ENCODE peak calls at places on chromosomes 11 and 22, in nine cellular contexts. One of them, this sample, is unnamed.

GRCh38 chr22:42283288-42284229 is 13.1 kb upstream of the TCF20 start:
- DNase-seq in Peyer's patch: no peak
- DNase-seq in HCT116: no peak
- DNase-seq in spleen: peak; percentile 70
- DNase-seq in H1: peak; percentile 71
- DNase-seq in right lobe of liver: peak; percentile 21
- DNase-seq in sigmoid colon: no peak
- DNase-seq in transverse colon: no peak
- DNase-seq in ovary: peak; percentile 36
- DNase-seq in this sample: no peak

GRCh38 chr11:13831707-13832106 is 130.8 kb upstream of the SPON1 start:
- DNase-seq in ovary: no peak
- DNase-seq in right lobe of liver: no peak
- DNase-seq in transverse colon: no peak
- DNase-seq in H1: no peak
- DNase-seq in HCT116: no peak
- DNase-seq in sigmoid colon: no peak
- DNase-seq in spleen: no peak
- DNase-seq in Peyer's patch: no peak
- DNase-seq in this sample: no peak

GRCh38 chr22:25627271-25627848 is 62.9 kb downstream of the GRK3 start:
- DNase-seq in sigmoid colon: no peak
- DNase-seq in transverse colon: no peak
- DNase-seq in spleen: no peak
- DNase-seq in H1: no peak
- DNase-seq in ovary: no peak
- DNase-seq in right lobe of liver: no peak
- DNase-seq in Peyer's patch: no peak
- DNase-seq in HCT116: no peak
- DNase-seq in this sample: no peak

GRCh38 chr11:79077684-79078379 is 363.0 kb downstream of the TENM4 start:
- DNase-seq in ovary: no peak
- DNase-seq in Peyer's patch: no peak
- DNase-seq in spleen: no peak
- DNase-seq in transverse colon: no peak
- DNase-seq in right lobe of liver: no peak
- DNase-seq in H1: no peak
- DNase-seq in HCT116: no peak
- DNase-seq in sigmoid colon: no peak
- DNase-seq in this sample: no peak

GRCh38 chr11:116890193-116890592 is 52.8 kb upstream of the APOA1 start:
- DNase-seq in H1: no peak
- DNase-seq in ovary: no peak
- DNase-seq in spleen: no peak
- DNase-seq in right lobe of liver: no peak
- DNase-seq in transverse colon: no peak
- DNase-seq in HCT116: no peak
- DNase-seq in Peyer's patch: no peak
- DNase-seq in sigmoid colon: no peak
- DNase-seq in this sample: no peak

GRCh38 chr11:130118636-130119387 is 40.8 kb upstream of the ST14 start:
- DNase-seq in Peyer's patch: peak; percentile 43
- DNase-seq in spleen: no peak
- DNase-seq in H1: no peak
- DNase-seq in sigmoid colon: no peak
- DNase-seq in right lobe of liver: no peak
- DNase-seq in ovary: no peak
- DNase-seq in HCT116: no peak
- DNase-seq in transverse colon: no peak
- DNase-seq in this sample: no peak

GRCh38 chr11:45930031-45930794 is 7.8 kb downstream of the LARGE2 start:
- DNase-seq in HCT116: no peak
- DNase-seq in transverse colon: peak; percentile 78
- DNase-seq in Peyer's patch: peak; percentile 91
- DNase-seq in H1: no peak
- DNase-seq in right lobe of liver: no peak
- DNase-seq in ovary: peak; percentile 35
- DNase-seq in spleen: peak; percentile 95
- DNase-seq in sigmoid colon: peak; percentile 63
- DNase-seq in this sample: peak; percentile 83

GRCh38 chr22:45608763-45609180 is 62.9 kb upstream of the ATXN10 start:
- DNase-seq in HCT116: peak; percentile 48
- DNase-seq in right lobe of liver: no peak
- DNase-seq in spleen: no peak
- DNase-seq in transverse colon: no peak
- DNase-seq in sigmoid colon: no peak
- DNase-seq in ovary: no peak
- DNase-seq in Peyer's patch: no peak
- DNase-seq in H1: no peak
- DNase-seq in this sample: no peak

GRCh38 chr11:44621140-44621681 is 55.7 kb downstream of the CD82 start:
- DNase-seq in transverse colon: peak; percentile 77
- DNase-seq in Peyer's patch: peak; percentile 55
- DNase-seq in HCT116: peak; percentile 41
- DNase-seq in H1: peak; percentile 98
- DNase-seq in ovary: peak; percentile 80
- DNase-seq in sigmoid colon: peak; percentile 83
- DNase-seq in right lobe of liver: peak; percentile 80
- DNase-seq in spleen: peak; percentile 91
- DNase-seq in this sample: peak; percentile 86

GRCh38 chr22:28920757-28921584 is 37.6 kb downstream of the ZNRF3 start:
- DNase-seq in HCT116: no peak
- DNase-seq in sigmoid colon: no peak
- DNase-seq in right lobe of liver: no peak
- DNase-seq in Peyer's patch: no peak
- DNase-seq in ovary: no peak
- DNase-seq in spleen: no peak
- DNase-seq in H1: no peak
- DNase-seq in transverse colon: no peak
- DNase-seq in this sample: no peak

GRCh38 chr22:28922540-28923244 is 39.3 kb downstream of the ZNRF3 start:
- DNase-seq in ovary: no peak
- DNase-seq in transverse colon: no peak
- DNase-seq in spleen: no peak
- DNase-seq in HCT116: no peak
- DNase-seq in H1: no peak
- DNase-seq in right lobe of liver: no peak
- DNase-seq in Peyer's patch: no peak
- DNase-seq in sigmoid colon: no peak
- DNase-seq in this sample: no peak

GRCh38 chr22:28921585-28921879 is 38.2 kb downstream of the ZNRF3 start:
- DNase-seq in ovary: no peak
- DNase-seq in Peyer's patch: no peak
- DNase-seq in spleen: no peak
- DNase-seq in sigmoid colon: no peak
- DNase-seq in right lobe of liver: no peak
- DNase-seq in H1: no peak
- DNase-seq in transverse colon: no peak
- DNase-seq in HCT116: no peak
- DNase-seq in this sample: no peak

GRCh38 chr22:28925916-28926315 is 42.5 kb downstream of the ZNRF3 start:
- DNase-seq in right lobe of liver: no peak
- DNase-seq in HCT116: no peak
- DNase-seq in Peyer's patch: no peak
- DNase-seq in H1: no peak
- DNase-seq in ovary: no peak
- DNase-seq in transverse colon: no peak
- DNase-seq in sigmoid colon: no peak
- DNase-seq in spleen: no peak
- DNase-seq in this sample: no peak

GRCh38 chr22:28923826-28924732 is 40.7 kb downstream of the ZNRF3 start:
- DNase-seq in spleen: no peak
- DNase-seq in ovary: peak; percentile 61
- DNase-seq in Peyer's patch: no peak
- DNase-seq in HCT116: peak; percentile 55
- DNase-seq in sigmoid colon: no peak
- DNase-seq in transverse colon: peak; percentile 38
- DNase-seq in H1: no peak
- DNase-seq in right lobe of liver: peak; percentile 82
- DNase-seq in this sample: no peak
- H3K27ac ChIP-seq in spleen: no peak overlapping the region
- H3K27ac ChIP-seq in ovary: peak overlapping the region; percentile 40
- H3K27ac ChIP-seq in Peyer's patch: no peak overlapping the region
- H3K27ac ChIP-seq in HCT116: peak overlapping the region; percentile 60
- H3K27ac ChIP-seq in sigmoid colon: no peak overlapping the region
- H3K27ac ChIP-seq in transverse colon: no peak overlapping the region
- H3K27ac ChIP-seq in H1: no peak overlapping the region
- H3K27ac ChIP-seq in right lobe of liver: peak overlapping the region; percentile 85
- H3K27ac ChIP-seq in this sample: peak overlapping the region; percentile 24

GRCh38 chr11:110092577-110093406 is at the start of gene ZC3H12C:
- DNase-seq in HCT116: peak; percentile 77
- DNase-seq in right lobe of liver: peak; percentile 87
- DNase-seq in spleen: peak; percentile 87
- DNase-seq in H1: peak; percentile 81
- DNase-seq in sigmoid colon: peak; percentile 95
- DNase-seq in Peyer's patch: peak; percentile 28
- DNase-seq in ovary: peak; percentile 85
- DNase-seq in transverse colon: peak; percentile 89
- DNase-seq in this sample: no peak
- TF ChIP-seq POLR2A in HCT116: no peak
- TF ChIP-seq POLR2A in right lobe of liver: peak; percentile 62
- TF ChIP-seq POLR2A in spleen: no peak
- TF ChIP-seq POLR2A in H1: peak; percentile 15
- TF ChIP-seq POLR2A in sigmoid colon: no peak
- TF ChIP-seq POLR2A in Peyer's patch: peak; percentile 58
- TF ChIP-seq POLR2A in ovary: peak; percentile 72
- TF ChIP-seq POLR2A in transverse colon: peak; percentile 68
- TF ChIP-seq POLR2A in this sample: peak; percentile 77

GRCh38 chr11:72671144-72672099 is 2.8 kb downstream of the PDE2A start:
- DNase-seq in transverse colon: no peak
- DNase-seq in ovary: no peak
- DNase-seq in spleen: no peak
- DNase-seq in sigmoid colon: no peak
- DNase-seq in right lobe of liver: no peak
- DNase-seq in HCT116: no peak
- DNase-seq in Peyer's patch: no peak
- DNase-seq in H1: no peak
- DNase-seq in this sample: no peak

GRCh38 chr11:72675221-72675620 is 999 bp upstream of the PDE2A start:
- DNase-seq in ovary: no peak
- DNase-seq in H1: no peak
- DNase-seq in Peyer's patch: no peak
- DNase-seq in sigmoid colon: no peak
- DNase-seq in transverse colon: no peak
- DNase-seq in HCT116: no peak
- DNase-seq in right lobe of liver: no peak
- DNase-seq in spleen: no peak
- DNase-seq in this sample: no peak

GRCh38 chr11:72672839-72673238 is 1.4 kb downstream of the PDE2A start:
- DNase-seq in transverse colon: no peak
- DNase-seq in right lobe of liver: no peak
- DNase-seq in sigmoid colon: no peak
- DNase-seq in spleen: no peak
- DNase-seq in H1: no peak
- DNase-seq in ovary: no peak
- DNase-seq in HCT116: no peak
- DNase-seq in Peyer's patch: no peak
- DNase-seq in this sample: no peak

GRCh38 chr11:72673943-72674828 is at the start of gene PDE2A:
- DNase-seq in H1: peak; percentile 67
- DNase-seq in transverse colon: no peak
- DNase-seq in HCT116: no peak
- DNase-seq in spleen: no peak
- DNase-seq in right lobe of liver: no peak
- DNase-seq in Peyer's patch: no peak
- DNase-seq in sigmoid colon: no peak
- DNase-seq in ovary: no peak
- DNase-seq in this sample: no peak

DNA sequence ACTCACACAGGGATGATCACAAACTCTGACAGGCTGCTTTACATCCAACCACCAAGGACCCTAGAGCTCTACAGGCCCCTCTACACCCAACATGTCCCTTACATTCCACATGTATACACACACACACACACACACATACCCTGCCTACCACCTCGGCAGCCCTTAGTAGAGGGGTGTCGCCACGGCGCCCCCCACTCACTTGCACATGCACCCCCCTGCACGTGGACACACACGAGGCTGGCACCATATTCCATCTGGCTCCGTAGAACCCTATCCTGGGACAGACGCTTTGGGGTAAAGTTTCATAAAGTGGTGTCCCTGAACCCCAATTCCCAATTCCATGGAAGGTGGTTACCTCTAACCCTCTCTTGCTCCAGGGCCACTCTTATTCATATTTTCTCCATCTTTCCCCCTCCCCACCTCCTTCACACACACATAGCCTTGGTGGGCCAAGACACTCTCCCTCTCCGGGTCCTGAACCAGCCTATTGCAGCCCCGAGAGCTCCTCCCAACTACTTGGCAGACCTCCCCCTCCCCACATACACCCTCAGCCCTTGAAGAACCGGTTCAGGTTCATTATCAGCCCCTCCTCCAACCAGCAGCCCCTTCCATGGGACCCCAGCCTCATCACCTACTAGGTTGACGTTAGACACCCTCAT is 809 bp downstream of the PDE2A start:
- DNase-seq in H1: peak; percentile 62
- DNase-seq in right lobe of liver: no peak
- DNase-seq in Peyer's patch: no peak
- DNase-seq in sigmoid colon: no peak
- DNase-seq in spleen: no peak
- DNase-seq in ovary: no peak
- DNase-seq in HCT116: no peak
- DNase-seq in transverse colon: no peak
- DNase-seq in this sample: no peak
- H3K4me3 ChIP-seq in H1: peak overlapping the region; percentile 53
- H3K4me3 ChIP-seq in right lobe of liver: no peak overlapping the region
- H3K4me3 ChIP-seq in Peyer's patch: no peak overlapping the region
- H3K4me3 ChIP-seq in sigmoid colon: no peak overlapping the region
- H3K4me3 ChIP-seq in spleen: no peak overlapping the region
- H3K4me3 ChIP-seq in ovary: no peak overlapping the region
- H3K4me3 ChIP-seq in HCT116: no peak overlapping the region
- H3K4me3 ChIP-seq in transverse colon: no peak overlapping the region
- H3K4me3 ChIP-seq in this sample: no peak overlapping the region

DNA sequence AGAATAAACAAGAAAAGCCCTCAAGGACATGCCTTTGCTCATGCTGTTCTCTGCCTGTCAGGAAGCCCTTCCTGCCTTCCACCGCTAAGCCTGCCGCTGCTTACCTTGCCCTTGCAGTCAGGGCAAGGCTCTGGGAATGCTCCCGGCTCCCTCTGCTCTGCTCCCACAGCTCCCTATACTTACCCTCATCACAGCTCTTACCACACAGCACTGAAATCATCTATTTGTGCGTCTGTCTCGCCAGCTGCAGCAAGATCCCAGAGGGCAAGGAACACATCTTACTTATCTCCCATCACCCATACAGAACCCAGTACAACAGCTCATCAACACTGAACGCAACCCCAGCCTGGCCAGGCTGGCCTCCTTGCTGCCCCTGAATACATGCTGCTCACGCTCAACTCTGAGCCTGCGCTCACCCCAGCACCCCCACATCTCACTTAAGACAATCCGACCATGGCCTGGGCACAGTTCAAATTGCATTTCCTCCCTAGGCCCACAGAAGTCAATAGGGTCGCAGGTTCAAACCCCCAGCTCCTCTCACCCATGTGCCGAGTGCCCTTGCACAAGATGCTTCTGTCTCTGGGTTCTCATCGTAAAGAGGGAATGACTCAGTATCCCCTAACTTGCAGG is 161.8 kb downstream of the IGLL1 start:
- DNase-seq in transverse colon: no peak
- DNase-seq in right lobe of liver: no peak
- DNase-seq in spleen: no peak
- DNase-seq in HCT116: no peak
- DNase-seq in ovary: no peak
- DNase-seq in sigmoid colon: no peak
- DNase-seq in Peyer's patch: no peak
- DNase-seq in H1: no peak
- DNase-seq in this sample: no peak
- H3K27ac ChIP-seq in transverse colon: no peak overlapping the region
- H3K27ac ChIP-seq in right lobe of liver: no peak overlapping the region
- H3K27ac ChIP-seq in spleen: no peak overlapping the region
- H3K27ac ChIP-seq in HCT116: no peak overlapping the region
- H3K27ac ChIP-seq in ovary: no peak overlapping the region
- H3K27ac ChIP-seq in sigmoid colon: no peak overlapping the region
- H3K27ac ChIP-seq in Peyer's patch: no peak overlapping the region
- H3K27ac ChIP-seq in H1: no peak overlapping the region
- H3K27ac ChIP-seq in this sample: no peak overlapping the region

This sample was measured in vagina.